ENCODE peak calls at places on chromosomes 12 and 14, in ten cellular contexts. O is glutamatergic neuron; V is CD4-positive, alpha-beta T cell; T is lower leg skin; J is fibroblast of mammary gland; Q is esophagus muscularis mucosa; C is DND-41; F is astrocyte; U is psoas muscle; B is stomach. S is an unnamed sample.

GRCh38 chr12:47767197-47767724 is 5.8 kb upstream of the SLC48A1 start:
- DNase-seq in F (no peak), O (peak; percentile 60), Q (no peak), V (peak; percentile 76), U (peak; percentile 64), J (peak; percentile 65), T (no peak), C (peak; percentile 63), B (peak; percentile 67), S (peak; percentile 67)

GRCh38 chr14:92914087-92914656 is 8.8 kb upstream of the CHGA start:
- DNase-seq in F (peak; percentile 10), C (peak; percentile 61), Q (no peak), V (peak; percentile 9), O (no peak), B (no peak), U (no peak), J (peak; percentile 14), T (no peak), S (no peak)

GRCh38 chr14:50055461-50056228 is 60.7 kb downstream of the VCPKMT start:
- DNase-seq in T (no peak), V (no peak), U (peak; percentile 63), Q (no peak), C (no peak), B (no peak), O (no peak), J (no peak), F (no peak), S (no peak)

GRCh38 chr12:39905152-39905551 is 200.7 kb downstream of the SLC2A13 start:
- DNase-seq in F (peak; percentile 60), O (no peak), V (no peak), J (peak; percentile 86), U (peak; percentile 67), C (no peak), T (peak; percentile 78), Q (no peak), B (no peak), S (no peak)

GRCh38 chr12:82529096-82529495 is 157.6 kb upstream of the TMTC2 start:
- DNase-seq in C (no peak), Q (no peak), J (no peak), T (no peak), B (no peak), V (no peak), U (no peak), O (no peak), F (no peak), S (no peak)

GRCh38 chr14:32633214-32633864 is 304.2 kb downstream of the AKAP6 start:
- DNase-seq in C (no peak), V (no peak), T (no peak), Q (no peak), B (no peak), F (no peak), U (no peak), J (peak; percentile 65), O (no peak), S (no peak)

GRCh38 chr14:24339284-24340151 is at the start of gene RIPK3:
- DNase-seq in T (no peak), J (no peak), C (no peak), U (peak; percentile 66), Q (no peak), V (peak; percentile 71), O (peak; percentile 25), B (peak; percentile 80), F (no peak), S (peak; percentile 78)

GRCh38 chr12:101845312-101845711 is 14.6 kb upstream of the GNPTAB start:
- DNase-seq in B (no peak), V (no peak), U (no peak), O (no peak), T (no peak), F (no peak), Q (no peak), C (no peak), J (no peak), S (no peak)

GRCh38 chr12:101670007-101670671 is 27.3 kb upstream of the CHPT1 start:
- DNase-seq in O (no peak), Q (no peak), V (peak; percentile 24), F (peak; percentile 10), C (peak; percentile 19), U (no peak), B (no peak), T (peak; percentile 41), J (peak; percentile 66), S (peak; percentile 35)

GRCh38 chr12:12648284-12648683 is 36.6 kb downstream of the CREBL2 start:
- DNase-seq in V (no peak), F (no peak), T (no peak), U (no peak), B (no peak), Q (no peak), C (no peak), O (no peak), J (no peak), S (no peak)

GRCh38 chr12:108816652-108817335 is 40.6 kb downstream of the SSH1 start:
- DNase-seq in V (no peak), Q (no peak), F (no peak), J (no peak), T (no peak), C (no peak), O (no peak), B (no peak), U (peak; percentile 80), S (no peak)

GRCh38 chr14:54338696-54339317 is 58.0 kb upstream of the CDKN3 start:
- DNase-seq in O (no peak), Q (no peak), B (no peak), J (peak; percentile 60), F (peak; percentile 56), V (no peak), C (no peak), T (no peak), U (no peak), S (peak; percentile 21)

GRCh38 chr14:68952544-68953535 is 26.3 kb downstream of the ACTN1 start:
- DNase-seq in T (no peak), V (no peak), B (no peak), C (no peak), J (peak; percentile 89), O (no peak), F (peak; percentile 74), U (no peak), Q (no peak), S (no peak)

GRCh38 chr12:27243804-27244679 is at the start of gene STK38L:
- DNase-seq in Q (peak; percentile 99), O (peak; percentile 99), V (peak; percentile 93), T (peak; percentile 95), F (peak; percentile 86), C (peak; percentile 96), J (peak; percentile 95), U (peak; percentile 98), B (peak; percentile 97), S (peak; percentile 99)
- TF ChIP-seq CTCF in Q (peak; percentile 39), O (no peak), V (no peak), T (no peak), F (peak; percentile 9), C (peak; percentile 13), J (peak; percentile 6), U (no peak), B (no peak), S (no peak)

DNA sequence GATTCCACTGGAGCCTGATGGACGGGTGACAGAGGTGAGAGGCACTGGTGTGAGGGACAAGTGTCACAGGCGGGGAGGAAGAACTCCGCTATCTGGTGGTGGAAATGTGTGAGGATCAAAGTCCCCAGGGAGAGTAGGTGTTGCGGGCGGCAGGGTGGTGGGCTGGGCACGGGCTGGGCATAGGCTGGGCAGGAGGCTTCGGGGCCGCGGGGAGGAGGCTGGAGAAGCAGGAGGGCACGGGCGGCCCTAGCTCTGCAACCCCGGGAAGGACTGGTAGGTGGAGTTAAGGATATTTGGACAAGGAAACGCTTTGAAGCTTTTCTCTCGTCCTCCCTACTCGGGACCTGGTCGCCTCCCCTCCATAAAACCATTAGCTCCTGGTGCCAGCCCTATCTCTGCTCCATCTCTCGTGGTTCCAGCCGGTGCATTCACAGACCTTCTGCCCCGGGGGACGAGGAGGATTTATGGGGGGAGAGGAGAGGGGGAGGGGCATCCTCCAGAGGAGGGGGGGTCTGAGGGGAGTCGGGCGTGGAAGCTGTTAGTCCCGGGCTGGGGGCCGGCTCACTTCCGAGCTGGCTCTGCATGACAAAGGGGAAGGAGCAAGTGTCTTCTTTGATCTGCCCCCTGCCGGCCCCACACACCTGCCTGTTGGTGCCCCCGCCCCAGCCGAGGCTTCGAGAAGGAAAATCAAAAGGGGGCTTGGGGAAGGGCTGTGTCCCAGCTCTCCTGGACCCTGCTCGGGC is 478 bp downstream of the WNT5B start:
- DNase-seq in Q (no peak), T (no peak), U (no peak), O (peak; percentile 62), F (no peak), B (no peak), V (no peak), J (peak; percentile 15), C (peak; percentile 40), S (no peak)
- TF ChIP-seq CTCF in Q (peak; percentile 21), T (no peak), U (no peak), O (no peak), F (no peak), B (no peak), V (no peak), J (no peak), C (no peak), S (no peak)

DNA sequence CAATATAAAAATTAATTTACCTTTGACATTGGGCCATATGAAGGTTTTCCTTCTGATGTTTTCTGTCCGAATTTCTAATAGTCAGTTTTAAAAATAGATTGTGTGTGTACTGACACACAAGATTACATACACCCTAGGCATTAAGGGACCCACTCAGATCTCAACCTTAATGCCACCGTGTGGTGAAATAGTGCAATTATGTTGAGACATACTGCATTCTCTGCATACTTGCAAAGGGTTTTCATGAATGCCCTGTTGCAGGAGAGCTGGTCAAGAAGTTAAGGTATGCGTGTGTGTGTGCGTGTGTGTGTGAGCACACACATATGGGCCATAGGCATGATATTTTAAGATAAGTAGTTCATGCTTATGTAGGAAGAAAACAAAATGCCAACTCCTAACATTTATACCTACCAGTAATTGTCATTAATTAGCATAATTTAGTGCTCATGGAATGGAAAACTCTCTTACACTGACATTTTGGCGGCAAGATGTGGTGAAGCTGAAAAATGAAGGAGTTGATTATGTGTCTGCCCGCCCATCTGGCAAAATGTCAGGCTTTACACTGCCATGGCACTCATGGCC is 58.8 kb downstream of the PIK3C2G start:
- DNase-seq in V (no peak), F (peak; percentile 82), O (no peak), B (no peak), U (no peak), T (no peak), C (no peak), Q (no peak), J (peak; percentile 69), S (no peak)
- TF ChIP-seq CTCF in V (no peak), F (peak; percentile 70), O (peak; percentile 69), B (peak; percentile 54), U (no peak), T (no peak), C (peak; percentile 50), Q (peak; percentile 38), J (peak; percentile 58), S (no peak)

GRCh38 chr12:65518771-65519170 is 240.3 kb downstream of the MSRB3 start:
- DNase-seq in T (no peak), O (no peak), F (no peak), V (no peak), U (no peak), J (no peak), C (no peak), B (no peak), Q (no peak), S (no peak)
- TF ChIP-seq CTCF in T (no peak), O (no peak), F (no peak), V (no peak), U (no peak), J (no peak), C (no peak), B (no peak), Q (no peak), S (no peak)